ENCODE peak calls at places on chromosomes 5 and 9, in five cellular contexts. U is lower leg skin, C is A549, S is right lobe of liver, P is uterus. L is an unnamed sample.
A peak's percentile ranks its signal among the peaks of the same experiment; 100 is the strongest.

GRCh38 chr5:133683646-133684290 is 71.4 kb upstream of the FSTL4 start:
- DNase-seq in P (no peak), U (peak; percentile 56), C (no peak), S (no peak), L (no peak)

GRCh38 chr5:85921590-85921989 is 696.2 kb upstream of the COX7C start:
- DNase-seq in C (no peak), P (no peak), U (no peak), S (no peak), L (no peak)

GRCh38 chr9:86368871-86369521 is 14.8 kb upstream of the TUT7 start:
- DNase-seq in S (no peak), P (no peak), U (no peak), C (no peak), L (no peak)

GRCh38 chr5:151741678-151742423 is 16.6 kb downstream of the ATOX1 start:
- DNase-seq in C (no peak), S (no peak), U (no peak), P (no peak), L (no peak)

GRCh38 chr9:129989740-129990139 is 53.2 kb downstream of the FNBP1 start:
- DNase-seq in P (no peak), U (no peak), S (no peak), C (no peak), L (no peak)

GRCh38 chr5:106269252-106269843 is 1401.4 kb downstream of the EFNA5 start:
- DNase-seq in C (no peak), U (no peak), S (no peak), P (no peak), L (no peak)

GRCh38 chr5:176874198-176874780 is 24.9 kb downstream of the HK3 start:
- DNase-seq in S (no peak), P (no peak), U (no peak), C (no peak), L (no peak)

GRCh38 chr9:33489070-33489469 is 15.3 kb upstream of the NOL6 start:
- DNase-seq in C (no peak), S (no peak), U (no peak), P (no peak), L (no peak)

GRCh38 chr9:114893622-114894021 is 36.8 kb downstream of the TNFSF8 start:
- DNase-seq in P (no peak), S (no peak), C (no peak), U (no peak), L (no peak)
- TF ChIP-seq POLR2A in P (no peak), S (no peak), C (no peak), U (no peak), L (no peak)

GRCh38 chr9:126722252-126722921 is 82.5 kb upstream of the ZBTB43 start:
- DNase-seq in U (peak; percentile 97), C (peak; percentile 62), S (peak; percentile 80), P (peak; percentile 70), L (peak; percentile 70)
- TF ChIP-seq POLR2A in U (peak; percentile 4), C (no peak), S (no peak), P (peak; percentile 23), L (no peak)

DNA sequence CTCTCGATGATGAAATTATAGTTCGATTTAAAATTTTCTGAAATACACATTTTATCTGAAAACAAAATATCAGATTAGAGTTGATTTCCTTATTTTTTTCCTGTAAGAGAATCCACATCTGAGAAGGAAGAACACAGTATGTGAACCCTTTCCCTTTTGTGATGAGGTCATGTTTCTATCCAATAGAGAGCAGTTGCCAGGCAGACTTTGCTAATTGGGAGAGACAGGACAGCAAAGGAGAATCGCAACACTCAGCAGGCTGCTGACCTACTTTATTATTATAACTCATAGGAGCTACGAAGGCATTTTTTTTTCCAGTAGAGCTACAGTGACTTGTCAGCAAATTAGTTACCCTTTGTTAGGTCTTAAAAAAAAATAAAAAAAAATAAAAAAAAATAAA is 242.1 kb downstream of the HCN1 start:
- DNase-seq in P (no peak), U (no peak), C (no peak), S (no peak), L (no peak)
- TF ChIP-seq POLR2A in P (no peak), U (no peak), C (no peak), S (no peak), L (no peak)

GRCh38 chr5:140671472-140672210 is 1.7 kb downstream of the DND1 start:
- DNase-seq in P (no peak), U (no peak), S (no peak), C (no peak), L (no peak)
- TF ChIP-seq POLR2A in P (no peak), U (no peak), S (no peak), C (no peak), L (no peak)

GRCh38 chr9:125705893-125706292 is 1.1 kb downstream of the MAPKAP1 start:
- DNase-seq in S (no peak), U (no peak), P (no peak), C (no peak), L (no peak)

GRCh38 chr9:125701351-125701750 is 5.7 kb downstream of the MAPKAP1 start:
- DNase-seq in P (no peak), S (no peak), C (no peak), U (no peak), L (no peak)

GRCh38 chr9:125703662-125704061 is 3.3 kb downstream of the MAPKAP1 start:
- DNase-seq in U (no peak), S (no peak), P (no peak), C (no peak), L (no peak)

DNA sequence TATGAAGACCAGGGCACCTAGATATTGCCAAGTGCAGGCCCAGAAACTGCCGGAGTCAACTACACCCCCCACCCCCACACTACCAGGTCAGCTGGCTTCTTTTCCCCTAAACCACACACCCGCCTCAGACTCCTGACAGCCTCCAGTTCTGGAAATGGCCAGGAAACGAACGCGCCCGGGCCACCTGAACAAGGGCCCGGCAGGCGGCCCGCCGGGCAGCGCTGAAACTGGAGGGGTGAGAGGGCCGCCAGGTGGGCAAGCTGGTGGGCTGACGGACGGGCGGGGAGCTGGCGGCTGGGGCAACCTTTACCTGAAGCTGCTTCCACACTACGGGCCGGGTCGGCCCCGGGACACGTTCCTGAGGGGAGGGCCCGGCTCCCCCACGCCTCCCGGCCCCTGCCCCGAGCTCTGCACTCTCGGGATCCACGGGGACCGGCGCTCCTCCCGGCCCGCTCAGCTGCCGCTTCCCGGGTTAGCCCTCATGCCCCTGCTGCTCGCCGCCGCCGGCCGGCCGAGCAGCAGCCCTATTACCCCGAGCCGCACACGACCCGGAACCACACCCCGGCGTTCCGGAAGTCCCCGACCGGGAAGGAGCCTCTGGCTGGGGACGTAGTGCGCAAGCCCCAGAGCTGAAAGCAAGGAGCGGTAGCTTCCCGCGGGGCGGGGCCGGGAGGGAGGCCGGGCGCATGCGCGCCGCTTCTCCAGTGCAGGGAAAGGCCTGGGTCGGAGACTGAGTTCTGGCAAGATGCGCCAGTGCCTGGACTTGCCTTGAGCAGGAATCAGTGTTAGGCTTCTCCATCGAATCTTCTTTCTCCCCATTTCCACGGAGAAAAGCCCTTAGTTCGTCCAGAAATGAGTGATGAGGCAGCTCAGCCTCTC is at the start of gene MAPKAP1:
- DNase-seq in C (peak; percentile 93), U (peak; percentile 99), P (peak; percentile 96), S (peak; percentile 99), L (peak; percentile 91)
- TF ChIP-seq POLR2A in C (peak; percentile 78), U (no peak), P (peak; percentile 36), S (peak; percentile 82), L (peak; percentile 95)

GRCh38 chr5:163504091-163504931 is 1.1 kb upstream of the MAT2B start:
- DNase-seq in C (no peak), U (peak; percentile 89), P (peak; percentile 37), S (peak; percentile 76), L (no peak)

GRCh38 chr5:163505049-163505474 is 357 bp upstream of the MAT2B start:
- DNase-seq in C (no peak), U (no peak), S (no peak), P (no peak), L (no peak)

GRCh38 chr5:163506726-163507125 is 1.3 kb downstream of the MAT2B start:
- DNase-seq in U (no peak), S (no peak), P (no peak), C (no peak), L (no peak)

GRCh38 chr5:163505475-163506457 is at the start of gene MAT2B:
- DNase-seq in S (peak; percentile 98), U (peak; percentile 99), C (peak; percentile 89), P (peak; percentile 93), L (peak; percentile 80)

GRCh38 chr5:163503106-163504090 is 2.0 kb upstream of the MAT2B start:
- DNase-seq in S (peak; percentile 72), C (peak; percentile 54), P (peak; percentile 72), U (peak; percentile 89), L (no peak)
- TF ChIP-seq POLR2A in S (peak; percentile 48), C (peak; percentile 32), P (no peak), U (no peak), L (peak; percentile 53)

DNA sequence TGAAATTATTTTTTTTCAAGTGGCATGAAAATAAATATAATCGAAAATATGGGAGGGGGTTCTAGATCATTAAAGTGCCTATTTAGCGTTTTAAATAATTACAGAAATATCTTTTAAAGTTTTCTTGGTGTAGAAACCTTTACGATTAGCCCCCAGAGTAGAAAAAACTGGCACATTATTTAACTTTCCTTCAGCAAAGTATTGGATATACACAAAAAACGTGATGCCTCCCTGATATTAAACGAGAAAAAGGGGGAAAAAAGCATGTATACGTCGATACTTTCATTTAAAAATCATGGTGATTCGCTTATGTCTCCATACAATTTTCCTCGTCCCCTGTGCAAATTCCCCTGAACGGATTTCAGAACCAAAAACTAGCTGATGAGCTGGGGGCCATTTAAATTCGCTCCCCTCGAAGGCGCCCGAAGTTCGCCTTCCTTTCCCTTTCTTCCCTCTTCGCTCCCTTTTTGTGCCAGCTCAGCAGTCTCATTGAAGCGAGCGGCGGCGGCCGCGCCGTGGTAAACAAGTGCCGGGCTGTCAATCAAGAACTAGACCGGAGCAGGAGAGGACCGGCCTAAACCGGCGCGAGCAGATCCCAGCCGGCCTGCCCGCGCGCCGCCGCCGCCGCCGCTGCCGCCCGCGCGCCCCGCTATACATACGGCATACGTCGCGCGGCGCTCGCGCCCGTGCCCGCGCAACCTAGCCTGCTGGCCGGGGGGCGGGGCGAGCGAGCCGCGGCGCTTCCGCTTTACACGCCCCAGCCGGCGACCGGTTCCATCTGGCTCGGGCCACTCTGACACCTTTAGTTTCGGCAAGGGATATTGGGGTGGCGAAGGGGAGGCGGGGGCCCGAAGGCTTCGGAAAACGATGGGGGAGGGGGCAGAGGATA is 3.3 kb downstream of the ARRDC3 start:
- DNase-seq in U (peak; percentile 98), P (peak; percentile 87), C (peak; percentile 78), S (peak; percentile 97), L (peak; percentile 49)
- TF ChIP-seq POLR2A in U (peak; percentile 59), P (peak; percentile 80), C (no peak), S (peak; percentile 76), L (no peak)

DNA sequence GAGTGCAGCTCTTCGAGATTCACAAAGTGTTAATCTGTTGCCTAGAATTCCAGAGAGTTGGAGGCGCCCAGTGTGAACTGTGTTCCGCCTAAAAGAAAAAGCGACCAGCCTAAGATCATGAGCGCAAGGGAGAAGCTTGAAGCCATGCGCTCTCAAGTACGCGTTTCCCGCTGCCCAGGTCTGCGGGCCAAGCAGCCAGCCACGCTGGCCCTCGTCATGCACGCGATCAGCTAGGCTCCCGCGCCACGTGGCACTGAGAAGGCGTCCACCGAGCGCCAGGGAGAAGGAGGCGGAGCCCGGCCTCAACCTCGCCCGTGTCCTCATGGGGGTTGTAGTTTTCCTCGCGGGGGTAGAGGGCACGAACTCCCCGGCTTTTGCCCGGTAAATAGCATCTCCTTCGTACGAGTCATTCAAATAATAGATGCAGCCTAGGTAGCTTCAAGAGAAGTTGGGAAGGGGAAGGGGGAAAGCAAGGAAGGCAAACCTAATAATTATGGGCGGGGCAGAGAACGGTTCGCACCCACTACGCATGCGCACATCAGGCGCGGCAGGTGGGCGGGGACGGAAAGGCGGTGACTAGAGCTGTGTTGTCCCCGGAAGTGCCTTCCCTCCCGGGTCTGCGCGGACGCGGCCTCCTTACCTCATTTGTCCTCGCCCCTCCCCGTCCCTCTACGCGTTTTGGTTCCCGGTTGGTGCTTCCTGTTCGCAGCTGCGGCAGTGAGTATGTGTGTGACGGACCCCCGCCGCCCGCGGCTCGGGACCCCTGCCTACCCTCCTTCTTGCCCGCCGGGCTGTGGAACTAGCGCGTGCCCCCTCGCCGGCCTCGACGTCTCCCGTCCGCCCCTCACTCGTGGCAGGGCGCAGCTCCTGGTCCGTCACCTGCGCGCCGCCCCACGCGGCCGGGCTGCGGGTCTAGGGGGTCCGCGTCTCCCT is at the start of gene ZCCHC7:
- DNase-seq in C (peak; percentile 96), S (peak; percentile 97), P (peak; percentile 95), U (peak; percentile 99), L (peak; percentile 89)
- TF ChIP-seq POLR2A in C (peak; percentile 79), S (peak; percentile 89), P (peak; percentile 82), U (peak; percentile 75), L (peak; percentile 86)